ENCODE peak calls at places on chromosomes 3 and 15, in five cellular contexts. T is psoas muscle, I is neural crest cell, G is uterus, O is RCC 7860. W is an unnamed sample.

GRCh38 chr3:169478566-169479313 is 184.8 kb downstream of the MECOM start:
- DNase-seq in O (peak), T (no peak), G (no peak), I (no peak), W (no peak)

GRCh38 chr3:169400874-169401273 is 262.6 kb downstream of the MECOM start:
- DNase-seq in T (no peak), O (no peak), G (no peak), I (no peak), W (no peak)

GRCh38 chr15:35932541-35932940 is 386.6 kb upstream of the DPH6 start:
- DNase-seq in O (no peak), I (no peak), G (no peak), T (no peak), W (no peak)

GRCh38 chr3:155084567-155084966 is 4.4 kb downstream of the MME start:
- DNase-seq in O (no peak), G (no peak), T (no peak), I (no peak), W (no peak)

GRCh38 chr15:50261979-50262378 is 3.5 kb downstream of the HDC start:
- DNase-seq in O (no peak), I (no peak), G (no peak), T (no peak), W (no peak)

GRCh38 chr3:129424185-129424841 is 4.1 kb downstream of the EFCAB12 start:
- DNase-seq in G (no peak), O (no peak), I (no peak), T (no peak), W (no peak)

GRCh38 chr15:86183765-86184491 is 104.3 kb downstream of the AGBL1 start:
- DNase-seq in T (peak), O (no peak), G (no peak), I (no peak), W (no peak)

GRCh38 chr3:38558864-38559263 is 62.7 kb downstream of the EXOG start:
- DNase-seq in G (no peak), I (no peak), O (no peak), T (no peak), W (no peak)

GRCh38 chr3:155908605-155909004 is 38.2 kb downstream of the GMPS start:
- DNase-seq in T (no peak), O (no peak), G (no peak), I (no peak), W (no peak)

W was measured in tibial nerve.